ENCODE peak calls at places on chromosomes 12 and 14, in six cellular contexts. A, B, J, E, D and K are unnamed samples.

GRCh38 chr12:9109737-9110491 is 5.8 kb downstream of the A2M start:
- DNase-seq in E (no peak), J (no peak), D (no peak), A (no peak), B (no peak), K (no peak)

GRCh38 chr12:9707864-9708808 is 24.8 kb downstream of the CLECL1 start:
- DNase-seq in E (no peak), A (peak; percentile 62), B (peak; percentile 8), J (peak; percentile 41), D (peak; percentile 39), K (peak; percentile 24)

GRCh38 chr14:69430306-69430939 is 31.9 kb downstream of the SLC39A9 start:
- DNase-seq in E (no peak), A (no peak), D (no peak), J (no peak), B (no peak), K (no peak)

GRCh38 chr12:132596016-132596415 is 14.4 kb downstream of the LRCOL1 start:
- DNase-seq in A (no peak), B (no peak), J (no peak), E (no peak), D (peak; percentile 22), K (no peak)

GRCh38 chr12:29039013-29039412 is 110.1 kb upstream of the FAR2 start:
- DNase-seq in A (no peak), E (no peak), D (peak; percentile 51), B (peak; percentile 97), J (no peak), K (peak; percentile 88)

GRCh38 chr12:64627781-64628180 is 17.5 kb downstream of the RASSF3 start:
- DNase-seq in E (no peak), D (peak; percentile 93), J (no peak), A (no peak), B (peak; percentile 44), K (peak; percentile 59)

GRCh38 chr12:107670999-107671643 is 14.5 kb upstream of the PWP1 start:
- DNase-seq in B (no peak), A (peak; percentile 42), E (no peak), J (peak; percentile 39), D (no peak), K (no peak)

GRCh38 chr12:26434299-26434915 is 239.0 kb downstream of the SSPN start:
- DNase-seq in E (no peak), D (peak; percentile 46), B (peak; percentile 14), J (no peak), A (peak; percentile 44), K (peak; percentile 11)

GRCh38 chr12:22083167-22083566 is 37.1 kb downstream of the CMAS start:
- DNase-seq in B (no peak), D (peak; percentile 29), E (no peak), J (no peak), A (no peak), K (peak; percentile 5)

GRCh38 chr14:93772263-93772662 is 16.0 kb downstream of the PRIMA1 start:
- DNase-seq in D (no peak), B (no peak), J (no peak), E (no peak), A (no peak), K (no peak)

GRCh38 chr12:92729773-92730305 is 27.1 kb downstream of the PLEKHG7 start:
- DNase-seq in D (no peak), A (no peak), E (no peak), J (no peak), B (no peak), K (no peak)

GRCh38 chr14:56630707-56631106 is 51.1 kb downstream of the TMEM260 start:
- DNase-seq in E (no peak), A (no peak), D (peak; percentile 60), B (peak; percentile 8), J (no peak), K (peak; percentile 36)

GRCh38 chr14:76902591-76902990 is 76.4 kb downstream of the LRRC74A start:
- DNase-seq in A (no peak), B (no peak), J (no peak), E (no peak), D (no peak), K (no peak)

GRCh38 chr12:87428701-87429277 is 600.4 kb downstream of the C12orf50 start:
- DNase-seq in E (no peak), J (no peak), D (peak; percentile 64), A (no peak), B (no peak), K (no peak)

GRCh38 chr14:32469388-32470160 is 140.5 kb downstream of the AKAP6 start:
- DNase-seq in J (no peak), D (peak; percentile 62), E (no peak), B (no peak), A (no peak), K (peak; percentile 20)

GRCh38 chr12:47991592-47991991 is 12.7 kb downstream of the COL2A1 start:
- DNase-seq in E (no peak), J (no peak), D (no peak), B (no peak), A (no peak), K (no peak)

GRCh38 chr12:92558806-92559205 is 144.0 kb upstream of the PLEKHG7 start:
- DNase-seq in E (no peak), B (no peak), D (peak; percentile 44), J (no peak), A (no peak), K (no peak)

GRCh38 chr14:23114669-23115491 is 4.2 kb downstream of the CEBPE start:
- DNase-seq in D (peak; percentile 98), A (no peak), J (no peak), E (no peak), B (peak; percentile 96), K (peak; percentile 85)

GRCh38 chr12:20731274-20731673 is 36.1 kb downstream of the SLCO1C1 start:
- DNase-seq in E (no peak), B (no peak), A (no peak), D (no peak), J (no peak), K (no peak)

GRCh38 chr12:124464830-124465229 is 102.6 kb downstream of the NCOR2 start:
- DNase-seq in J (no peak), D (no peak), B (no peak), A (no peak), E (no peak), K (no peak)

GRCh38 chr12:2152134-2152533 is 99.3 kb downstream of the CACNA1C start:
- DNase-seq in A (no peak), B (no peak), E (no peak), D (no peak), J (no peak), K (no peak)

GRCh38 chr12:59040651-59041050 is 120.3 kb upstream of the LRIG3 start:
- DNase-seq in D (peak; percentile 98), A (no peak), B (peak; percentile 60), J (no peak), E (no peak), K (peak; percentile 49)

GRCh38 chr12:101599771-101600486 is 5.2 kb downstream of the MYBPC1 start:
- DNase-seq in J (no peak), E (no peak), B (no peak), D (no peak), A (no peak), K (no peak)

GRCh38 chr12:43733687-43734086 is 24.9 kb downstream of the PUS7L start:
- DNase-seq in B (no peak), J (no peak), A (no peak), D (no peak), E (no peak), K (no peak)

GRCh38 chr12:119406322-119406721 is 71.8 kb downstream of the CCDC60 start:
- DNase-seq in E (no peak), D (no peak), J (no peak), A (no peak), B (no peak), K (no peak)

GRCh38 chr12:46517579-46517962 is 145.0 kb upstream of the SLC38A2 start:
- DNase-seq in A (no peak), B (no peak), E (no peak), J (no peak), D (no peak), K (no peak)
- TF ChIP-seq CTCF in A (no peak), B (no peak), E (no peak), J (no peak), D (no peak), K (no peak)

GRCh38 chr12:70399319-70399718 is 33.2 kb downstream of the KCNMB4 start:
- DNase-seq in A (no peak), J (no peak), E (no peak), D (no peak), B (no peak), K (no peak)

GRCh38 chr12:70403827-70404226 is 37.7 kb downstream of the KCNMB4 start:
- DNase-seq in E (no peak), J (no peak), D (no peak), B (no peak), A (no peak), K (no peak)

GRCh38 chr12:70400124-70400523 is 34.0 kb downstream of the KCNMB4 start:
- DNase-seq in J (no peak), E (no peak), A (no peak), B (no peak), D (no peak), K (no peak)

GRCh38 chr12:70398862-70399261 is 32.8 kb downstream of the KCNMB4 start:
- DNase-seq in D (no peak), J (no peak), B (no peak), E (no peak), A (no peak), K (no peak)

GRCh38 chr12:70402597-70402996 is 36.5 kb downstream of the KCNMB4 start:
- DNase-seq in A (no peak), D (no peak), B (no peak), E (no peak), J (no peak), K (no peak)
- TF ChIP-seq CTCF in A (no peak), D (no peak), B (peak; percentile 11), E (no peak), J (no peak), K (no peak)

GRCh38 chr14:100146548-100147091 is 12.8 kb downstream of the DEGS2 start:
- DNase-seq in E (no peak), A (no peak), J (peak; percentile 78), B (no peak), D (no peak), K (no peak)
- TF ChIP-seq CTCF in E (no peak), A (no peak), J (no peak), B (no peak), D (no peak), K (no peak)

GRCh38 chr14:88824314-88825077 is at the start of gene TTC8:
- DNase-seq in E (peak; percentile 72), A (peak; percentile 89), J (peak; percentile 90), D (peak; percentile 89), B (peak; percentile 49), K (peak; percentile 76)

GRCh38 chr14:88823968-88824313 is 510 bp upstream of the TTC8 start:
- DNase-seq in D (no peak), B (no peak), E (no peak), J (no peak), A (no peak), K (no peak)

GRCh38 chr14:88825503-88825902 is 1.1 kb downstream of the TTC8 start:
- DNase-seq in E (no peak), A (no peak), D (peak; percentile 22), J (no peak), B (no peak), K (no peak)

GRCh38 chr14:88821888-88822287 is 2.6 kb upstream of the TTC8 start:
- DNase-seq in A (no peak), D (no peak), E (no peak), J (no peak), B (no peak), K (no peak)

DNA sequence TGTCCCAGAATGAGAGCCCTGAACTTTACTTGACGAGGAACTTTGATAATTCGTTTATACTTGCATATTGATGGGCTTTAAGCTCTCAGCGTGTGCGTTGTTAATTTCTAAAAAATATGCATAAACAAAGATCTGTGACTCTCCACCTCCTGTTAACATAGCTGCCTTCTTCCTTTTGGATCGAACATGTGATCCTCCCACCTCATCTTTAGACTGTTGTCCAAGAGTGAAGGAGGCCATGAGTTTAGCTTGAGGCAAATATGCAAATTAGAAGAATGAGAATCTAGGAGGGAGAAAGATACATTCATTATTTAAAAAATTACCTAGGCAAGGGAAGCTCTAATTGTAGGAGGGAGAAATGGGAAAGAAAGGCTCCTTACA is 617 bp downstream of the TTC8 start:
- DNase-seq in D (peak; percentile 45), E (no peak), J (no peak), A (no peak), B (no peak), K (no peak)
- TF ChIP-seq CTCF in D (no peak), E (no peak), J (no peak), A (no peak), B (no peak), K (no peak)